ENCODE peak calls at places on chromosomes 13 and 19, in eight cellular contexts. W is A549, N is fibroblast of mammary gland, X is endodermal cell, S is pancreas, I is A673, U is fibroblast of pulmonary artery, K is neural crest cell. M is an unnamed sample.

GRCh38 chr13:101942038-101942437 is 459.8 kb downstream of the FGF14 start:
- DNase-seq in W (peak), U (peak), S (no peak), I (peak), K (peak), X (peak), N (peak), M (no peak)

GRCh38 chr13:90055121-90055520 is 1292.4 kb upstream of the MIR17HG start:
- DNase-seq in I (no peak), W (no peak), U (no peak), S (no peak), K (no peak), X (no peak), N (peak), M (no peak)

GRCh38 chr19:54179921-54180452 is 7.0 kb upstream of the TMC4 start:
- DNase-seq in X (peak), U (peak), N (peak), K (peak), S (no peak), W (peak), I (peak), M (no peak)

GRCh38 chr19:40398417-40399056 is 8.6 kb upstream of the HIPK4 start:
- DNase-seq in U (no peak), S (no peak), X (peak), K (no peak), W (peak), N (no peak), I (no peak), M (no peak)

GRCh38 chr13:23668557-23668956 is 98.3 kb downstream of the TNFRSF19 start:
- DNase-seq in S (no peak), K (no peak), X (no peak), U (no peak), W (no peak), I (no peak), N (no peak), M (no peak)

GRCh38 chr13:39148513-39148961 is 110.3 kb downstream of the NHLRC3 start:
- DNase-seq in I (peak), K (no peak), X (peak), U (peak), S (no peak), N (peak), W (no peak), M (no peak)

GRCh38 chr13:75366380-75367280 is 115.3 kb downstream of the TBC1D4 start:
- DNase-seq in I (no peak), N (no peak), S (no peak), W (no peak), U (peak), K (no peak), X (no peak), M (no peak)

GRCh38 chr13:76936736-76937135 is 11.6 kb upstream of the ACOD1 start:
- DNase-seq in S (no peak), N (peak), K (no peak), W (no peak), X (no peak), I (no peak), U (peak), M (no peak)

GRCh38 chr13:85538957-85539356 is 260.3 kb downstream of the SLITRK6 start:
- DNase-seq in S (no peak), U (no peak), N (no peak), X (no peak), I (no peak), W (no peak), K (no peak), M (no peak)

GRCh38 chr13:52925775-52926285 is 77.4 kb upstream of the PCDH8 start:
- DNase-seq in N (no peak), S (no peak), U (peak), X (no peak), K (no peak), W (no peak), I (no peak), M (no peak)

GRCh38 chr19:8126511-8126910 is 22.9 kb downstream of the FBN3 start:
- DNase-seq in X (no peak), S (no peak), N (no peak), U (no peak), W (no peak), K (no peak), I (no peak), M (no peak)

GRCh38 chr13:76917096-76917495 is 30.9 kb upstream of the KCTD12 start:
- DNase-seq in K (no peak), X (no peak), N (peak), I (no peak), W (no peak), S (no peak), U (peak), M (no peak)

GRCh38 chr19:47542030-47542475 is 27.2 kb upstream of the NAPA start:
- DNase-seq in K (no peak), U (peak), N (peak), S (no peak), I (no peak), X (no peak), W (no peak), M (no peak)

GRCh38 chr19:29372461-29372860 is 153.3 kb upstream of the VSTM2B start:
- DNase-seq in S (no peak), K (no peak), N (no peak), W (no peak), I (no peak), U (no peak), X (peak), M (peak)

DNA sequence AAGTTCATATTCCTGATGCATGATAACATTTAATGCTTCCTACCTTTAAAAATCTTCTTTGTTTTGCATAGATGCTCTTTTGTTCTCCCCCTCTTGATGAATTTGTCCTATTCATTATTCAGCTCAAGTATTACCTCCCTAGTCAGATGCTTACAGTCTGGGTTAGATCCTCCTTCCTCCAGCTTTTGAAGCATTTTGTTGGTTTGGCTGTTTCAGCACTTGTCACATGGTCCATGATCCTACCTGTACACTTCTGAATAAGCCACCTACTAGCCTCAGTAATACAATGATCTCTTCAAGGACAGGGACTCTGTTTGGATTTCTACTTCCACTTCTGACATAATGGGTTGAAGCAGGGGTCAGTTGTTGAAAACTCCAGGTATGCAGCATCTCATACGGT is 37.4 kb downstream of the N4BP2L1 start:
- DNase-seq in X (no peak), U (no peak), W (no peak), K (no peak), I (no peak), S (no peak), N (no peak), M (no peak)
- TF ChIP-seq CTCF in X (no peak), U (no peak), W (no peak), K (no peak), I (no peak), S (no peak), N (no peak), M (no peak)

GRCh38 chr13:92721610-92722009 is 505.0 kb upstream of the GPC6 start:
- DNase-seq in S (no peak), I (no peak), N (no peak), U (no peak), K (no peak), W (no peak), X (no peak), M (no peak)

GRCh38 chr13:92717857-92718256 is 508.8 kb upstream of the GPC6 start:
- DNase-seq in I (no peak), K (no peak), U (no peak), N (no peak), S (no peak), X (no peak), W (no peak), M (no peak)

GRCh38 chr13:92719868-92720267 is 506.7 kb upstream of the GPC6 start:
- DNase-seq in S (no peak), X (peak), I (no peak), U (no peak), K (no peak), W (no peak), N (no peak), M (no peak)

DNA sequence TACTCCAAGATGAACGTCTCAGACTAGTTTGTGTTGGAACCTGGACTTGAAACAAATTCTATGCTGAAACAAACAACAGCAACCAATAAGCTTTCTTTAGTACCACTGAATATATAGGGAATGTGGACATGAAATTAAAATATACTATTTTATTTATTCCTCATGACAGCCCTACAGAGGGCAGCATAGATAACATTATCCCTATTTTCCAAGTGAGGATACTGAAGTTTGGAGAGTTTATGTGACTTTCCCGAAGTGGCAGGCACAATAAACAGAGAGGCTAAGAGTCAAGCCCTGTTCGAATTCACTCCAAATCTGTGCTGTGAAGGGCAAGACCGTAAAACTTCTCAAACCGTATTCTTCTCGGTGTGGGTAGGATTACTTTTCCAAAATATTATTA is 509.9 kb upstream of the GPC6 start:
- DNase-seq in N (peak), S (no peak), U (peak), K (no peak), I (peak), X (no peak), W (no peak), M (no peak)
- TF ChIP-seq CTCF in N (peak), S (no peak), U (peak), K (peak), I (peak), X (peak), W (no peak), M (peak)

DNA sequence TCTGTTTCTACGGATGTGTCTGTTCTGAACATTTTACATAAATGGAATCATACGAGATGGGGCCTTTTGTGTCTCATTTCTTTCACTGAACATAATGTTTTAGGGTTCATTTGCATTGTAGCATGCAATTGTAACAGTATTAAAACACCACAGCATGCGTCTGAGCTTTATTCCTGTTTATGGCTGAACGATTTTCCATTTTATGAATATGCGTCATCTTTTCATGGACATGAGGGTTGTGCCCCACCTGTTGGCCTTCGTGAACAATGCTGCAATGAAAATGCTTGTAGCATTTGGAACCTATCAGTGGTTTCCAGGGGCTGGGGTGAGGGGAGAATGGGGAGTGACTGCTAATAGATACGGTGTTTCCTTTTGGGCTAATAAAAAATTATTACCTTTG is 5.1 kb downstream of the OR10H1 start:
- DNase-seq in S (no peak), X (no peak), K (no peak), N (peak), W (peak), I (peak), U (no peak), M (no peak)
- TF ChIP-seq CTCF in S (no peak), X (no peak), K (no peak), N (no peak), W (peak), I (peak), U (no peak), M (no peak)

DNA sequence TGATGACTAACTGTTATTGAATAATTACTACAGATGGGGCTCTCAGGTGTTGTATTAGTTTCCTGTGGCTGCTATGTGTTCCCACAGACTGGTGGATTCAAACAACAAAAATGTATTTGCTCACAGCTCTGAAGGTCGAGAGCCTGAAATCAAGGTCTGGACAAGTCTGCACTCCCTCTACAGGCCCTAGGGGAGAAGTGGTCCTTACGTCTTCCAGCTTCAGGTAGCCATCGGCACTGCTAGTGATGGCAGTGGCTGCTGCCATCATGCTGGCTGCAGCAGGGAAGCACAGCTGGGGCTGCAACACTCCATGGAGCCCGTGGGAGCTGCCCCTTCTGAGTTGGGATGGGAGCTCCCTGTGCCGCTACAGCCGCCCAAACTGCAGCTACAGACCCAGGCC is 1.9 kb downstream of the TEX26 start:
- DNase-seq in I (no peak), W (peak), K (no peak), S (no peak), U (no peak), X (peak), N (no peak), M (no peak)
- TF ChIP-seq CTCF in I (peak), W (no peak), K (peak), S (no peak), U (peak), X (peak), N (no peak), M (no peak)

GRCh38 chr19:42281175-42282035 is 12.4 kb downstream of the CIC start:
- DNase-seq in W (no peak), K (peak), I (peak), U (peak), N (peak), S (no peak), X (peak), M (peak)
- TF ChIP-seq CTCF in W (no peak), K (no peak), I (no peak), U (no peak), N (no peak), S (no peak), X (no peak), M (no peak)

DNA sequence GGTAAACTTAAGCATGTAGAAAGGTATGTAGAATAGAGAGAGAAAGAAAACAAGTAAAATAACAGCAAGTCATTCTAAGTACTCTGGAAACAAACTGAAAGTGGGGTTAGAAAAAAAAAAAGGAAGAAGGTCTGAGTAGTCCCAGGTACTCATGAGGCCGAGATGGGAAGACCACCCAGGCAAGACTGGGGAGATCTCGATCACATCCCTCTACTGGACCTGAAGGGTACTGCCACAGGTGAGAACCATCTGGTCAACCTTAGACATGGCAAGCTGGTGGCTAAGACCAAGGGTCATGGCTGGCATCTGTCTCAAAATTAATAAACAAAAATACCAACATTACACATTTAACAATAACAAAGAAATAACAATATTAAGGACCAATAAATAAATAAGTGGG is 36.3 kb upstream of the ZNF724 start:
- DNase-seq in X (peak), U (no peak), W (peak), N (no peak), I (no peak), S (no peak), K (no peak), M (no peak)
- TF ChIP-seq CTCF in X (peak), U (peak), W (no peak), N (peak), I (peak), S (no peak), K (peak), M (no peak)

GRCh38 chr13:47455581-47455980 is 545.5 kb downstream of the SUCLA2 start:
- DNase-seq in N (peak), W (no peak), S (no peak), K (no peak), I (no peak), U (peak), X (no peak), M (no peak)
- TF ChIP-seq CTCF in N (peak), W (no peak), S (no peak), K (no peak), I (no peak), U (peak), X (peak), M (no peak)

DNA sequence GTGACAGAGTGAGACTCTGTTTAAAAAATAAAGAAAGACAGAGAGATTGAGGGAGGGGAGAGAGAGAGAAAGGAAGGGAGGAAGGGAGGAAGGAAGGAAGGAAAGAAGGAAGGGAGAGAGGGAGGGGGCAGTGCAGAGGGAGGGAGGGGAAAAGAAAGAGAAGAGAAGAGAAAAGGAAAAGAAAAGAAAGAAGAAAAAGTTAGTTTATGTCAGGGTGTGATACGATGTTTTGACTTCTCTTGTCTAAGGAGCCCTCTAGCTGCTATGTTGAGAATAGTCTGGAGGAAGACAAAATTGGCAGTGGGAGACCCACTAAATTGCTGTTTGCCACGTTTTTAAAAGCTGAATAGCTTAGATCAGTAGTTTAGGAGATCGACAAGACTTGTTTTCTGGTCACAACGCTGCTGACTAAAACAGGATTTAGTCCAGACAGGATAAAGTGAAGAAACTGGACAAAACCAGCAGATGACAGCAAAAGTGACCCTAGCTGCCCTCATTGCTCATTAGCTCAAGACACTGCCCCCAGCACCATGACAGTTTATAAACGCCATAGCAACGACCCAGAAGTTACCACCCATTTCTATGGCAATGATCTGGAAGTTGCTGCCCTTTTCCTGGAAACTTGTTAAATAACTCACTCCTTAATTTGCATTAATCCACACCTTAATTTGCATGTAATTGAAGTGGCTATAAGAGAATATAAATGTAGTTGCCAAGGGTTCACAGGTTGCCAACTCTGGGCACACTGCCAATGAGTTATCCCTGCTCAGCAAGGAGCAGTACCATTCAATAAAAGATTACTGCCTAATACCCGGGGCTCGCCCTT is 11.1 kb downstream of the TEX101 start:
- DNase-seq in I (peak), U (peak), S (peak), X (peak), N (peak), W (peak), K (no peak), M (no peak)
- TF ChIP-seq CTCF in I (peak), U (peak), S (no peak), X (peak), N (peak), W (peak), K (peak), M (peak)

GRCh38 chr19:6754653-6755463 is 12.4 kb downstream of the SH2D3A start:
- DNase-seq in W (no peak), K (no peak), I (no peak), U (no peak), N (no peak), S (no peak), X (no peak), M (no peak)

GRCh38 chr19:6752257-6753177 is 13.0 kb downstream of the TRIP10 start:
- DNase-seq in W (no peak), U (no peak), X (peak), S (no peak), N (no peak), K (no peak), I (no peak), M (no peak)

GRCh38 chr19:6751189-6751588 is 11.7 kb downstream of the TRIP10 start:
- DNase-seq in N (no peak), W (no peak), S (no peak), U (no peak), K (no peak), X (no peak), I (no peak), M (no peak)

GRCh38 chr19:6754136-6754535 is 13.1 kb downstream of the SH2D3A start:
- DNase-seq in X (peak), I (no peak), W (no peak), S (no peak), K (no peak), N (no peak), U (no peak), M (no peak)

DNA sequence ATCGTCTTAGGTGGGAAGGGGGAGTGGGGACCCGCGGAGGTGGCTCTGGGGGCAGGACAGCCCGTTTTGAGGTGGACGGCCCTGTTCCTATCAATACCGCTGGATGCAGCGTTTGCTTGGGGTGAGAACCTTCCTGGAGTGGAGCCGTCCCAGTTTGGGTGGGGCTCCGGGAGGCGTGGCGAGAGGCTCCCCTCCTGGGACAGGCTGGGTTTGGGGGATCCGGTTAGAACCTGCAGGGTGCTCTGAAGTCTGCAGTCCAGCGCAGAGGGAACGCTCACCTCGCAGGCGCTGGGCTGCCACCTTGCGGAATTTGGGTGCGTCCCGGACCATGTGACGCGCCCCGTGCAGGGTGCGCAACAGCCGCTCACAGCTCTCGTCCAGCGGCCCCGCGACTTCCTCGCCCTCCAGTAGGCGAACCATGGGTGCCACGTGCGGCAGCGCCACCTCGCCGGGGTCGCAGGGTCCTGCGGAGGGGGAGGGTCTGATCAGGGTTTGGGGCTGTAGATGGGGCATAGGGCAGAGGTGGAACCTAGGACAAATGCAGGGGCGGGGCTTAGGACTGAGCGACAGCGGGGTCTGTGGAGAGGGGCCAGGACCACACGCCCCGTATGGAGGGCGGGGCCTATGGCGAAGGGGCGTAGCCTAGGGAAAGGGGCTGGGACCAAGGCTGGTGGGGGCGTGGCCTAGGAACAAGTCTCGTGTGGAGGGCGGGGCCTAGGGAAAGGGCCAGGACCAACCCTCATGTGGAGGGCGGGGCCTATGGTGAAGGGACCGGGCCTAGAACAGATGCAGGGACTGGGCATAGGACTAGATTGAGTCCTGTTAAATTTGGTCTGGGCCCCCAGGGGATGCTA is 13.8 kb downstream of the SH2D3A start:
- DNase-seq in K (peak), X (peak), I (peak), U (peak), W (peak), S (peak), N (peak), M (peak)
- TF ChIP-seq CTCF in K (peak), X (peak), I (peak), U (peak), W (no peak), S (no peak), N (peak), M (peak)

DNA sequence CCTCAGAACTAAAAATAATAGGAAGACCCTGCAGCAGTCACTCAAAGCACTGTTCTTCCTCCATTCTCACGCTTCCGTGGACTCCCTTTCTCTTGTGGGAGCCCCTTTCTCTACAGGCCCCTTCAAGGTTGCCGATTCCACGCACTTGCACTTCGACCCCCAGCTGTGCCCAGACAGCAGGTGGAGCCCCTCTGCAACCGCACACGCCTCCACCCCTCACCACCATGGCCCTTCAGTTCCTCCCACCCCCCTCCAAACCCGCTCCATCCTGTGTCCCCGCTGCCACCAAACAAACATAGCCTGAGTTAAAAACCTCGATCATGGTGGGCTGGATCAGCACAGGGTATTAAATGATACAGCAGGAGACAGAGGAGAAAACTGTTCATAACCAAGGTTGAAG is 102.6 kb downstream of the STK24 start:
- DNase-seq in W (no peak), I (no peak), K (no peak), U (no peak), X (no peak), N (no peak), S (no peak), M (no peak)
- TF ChIP-seq CTCF in W (no peak), I (no peak), K (no peak), U (no peak), X (no peak), N (no peak), S (no peak), M (no peak)

M was measured in osteocyte.